ENCODE peak calls at places on chromosome 20, in eight cellular contexts. W, O, A, Q, S, I, F and Z are unnamed samples.

GRCh38 chr20:18256440-18257090 is 31.8 kb upstream of the ZNF133 start:
- DNase-seq in W (no peak), O (no peak), A (no peak), Q (no peak), S (no peak), I (no peak), F (no peak), Z (no peak)

GRCh38 chr20:34536798-34537394 is 20.7 kb downstream of the DYNLRB1 start:
- DNase-seq in W (no peak), O (peak), A (peak), Q (no peak), S (no peak), I (no peak), F (no peak), Z (no peak)

GRCh38 chr20:32626859-32627636 is 41.9 kb upstream of the NOL4L start:
- DNase-seq in W (no peak), O (no peak), A (no peak), Q (no peak), S (no peak), I (no peak), F (no peak), Z (no peak)

GRCh38 chr20:51022803-51023616 is at the start of gene KCNG1:
- DNase-seq in W (no peak), O (peak), A (peak), Q (peak), S (peak), I (no peak), F (no peak), Z (peak)

GRCh38 chr20:62500237-62500864 is 24.6 kb upstream of the GATA5 start:
- DNase-seq in W (no peak), O (peak), A (peak), Q (peak), S (peak), I (peak), F (no peak), Z (peak)

GRCh38 chr20:51373713-51374481 is 168.6 kb downstream of the NFATC2 start:
- DNase-seq in W (no peak), O (no peak), A (no peak), Q (no peak), S (peak), I (no peak), F (no peak), Z (no peak)

GRCh38 chr20:17990278-17990972 is 21.6 kb downstream of the MGME1 start:
- DNase-seq in W (no peak), O (no peak), A (no peak), Q (no peak), S (no peak), I (no peak), F (no peak), Z (no peak)

GRCh38 chr20:17657898-17658647 is 24.0 kb downstream of the RRBP1 start:
- DNase-seq in W (no peak), O (no peak), A (no peak), Q (no peak), S (no peak), I (peak), F (no peak), Z (no peak)

GRCh38 chr20:58870293-58871014 is 17.9 kb downstream of the GNAS start:
- DNase-seq in W (peak), O (peak), A (peak), Q (no peak), S (peak), I (peak), F (no peak), Z (no peak)

GRCh38 chr20:39282619-39283092 is 320.5 kb downstream of the DHX35 start:
- DNase-seq in W (no peak), O (no peak), A (peak), Q (no peak), S (no peak), I (no peak), F (no peak), Z (no peak)

GRCh38 chr20:52402950-52403349 is 211.4 kb upstream of the ZFP64 start:
- DNase-seq in W (no peak), O (no peak), A (no peak), Q (no peak), S (no peak), I (no peak), F (no peak), Z (no peak)
- H3K4me3 ChIP-seq in W (no peak), O (no peak), A (no peak), Q (no peak), S (no peak), I (no peak), F (no peak), Z (no peak)

GRCh38 chr20:38175221-38176030 is 10.4 kb upstream of the TGM2 start:
- DNase-seq in W (no peak), O (no peak), A (peak), Q (no peak), S (no peak), I (peak), F (no peak), Z (no peak)

GRCh38 chr20:38172344-38172743 is 7.3 kb upstream of the TGM2 start:
- DNase-seq in W (peak), O (peak), A (no peak), Q (no peak), S (peak), I (no peak), F (no peak), Z (no peak)

GRCh38 chr20:38170914-38171300 is 5.8 kb upstream of the TGM2 start:
- DNase-seq in W (no peak), O (peak), A (no peak), Q (no peak), S (no peak), I (peak), F (no peak), Z (no peak)

GRCh38 chr20:38171301-38172010 is 6.4 kb upstream of the TGM2 start:
- DNase-seq in W (no peak), O (peak), A (no peak), Q (no peak), S (peak), I (peak), F (no peak), Z (no peak)

DNA sequence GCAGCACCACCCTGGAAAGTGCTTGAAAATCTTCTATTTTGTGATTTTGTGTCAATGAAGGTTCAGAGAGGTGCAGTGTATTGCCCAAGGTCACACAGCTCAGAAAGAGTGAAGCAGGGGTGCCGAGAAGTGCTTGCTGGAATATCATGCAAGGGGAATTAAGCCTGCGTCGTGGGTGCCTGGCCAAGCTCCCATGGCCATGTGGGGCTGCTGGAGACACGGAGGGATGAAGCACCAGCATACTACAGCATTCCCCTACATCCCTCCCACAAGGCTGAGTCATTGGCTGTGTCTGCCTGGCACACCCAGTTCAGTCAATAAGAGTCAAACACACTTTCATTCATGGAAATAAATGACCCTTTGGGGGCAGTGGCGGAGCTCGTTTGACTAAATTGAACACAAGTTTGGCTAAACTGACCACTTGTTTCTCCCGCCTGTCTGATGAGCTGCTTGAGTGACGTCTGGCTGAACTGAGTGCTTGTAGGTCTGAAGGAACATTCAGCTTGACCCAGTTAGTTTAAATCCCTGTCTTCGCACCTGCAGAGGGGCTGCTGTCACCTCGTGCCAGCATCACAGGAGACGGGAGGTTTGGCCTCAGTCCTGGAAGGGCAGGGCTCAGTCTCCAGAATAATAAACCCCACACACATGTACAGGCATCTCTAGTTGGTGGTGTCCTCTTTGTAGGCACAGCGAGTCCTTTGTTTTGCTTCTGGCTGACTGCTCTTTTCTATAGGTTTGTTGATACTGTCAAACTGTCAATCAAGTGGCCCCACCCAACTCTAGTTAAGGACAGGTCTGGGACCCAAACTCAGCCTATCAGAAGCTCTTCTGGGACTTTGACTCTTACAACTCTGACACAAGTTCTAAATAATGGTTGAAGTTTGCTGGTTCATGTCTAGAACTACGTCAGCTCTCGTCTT is 8.4 kb upstream of the TGM2 start:
- DNase-seq in W (peak), O (peak), A (peak), Q (no peak), S (peak), I (peak), F (peak), Z (peak)
- TF ChIP-seq CTCF in W (no peak), O (no peak), A (no peak), Q (no peak), S (peak), I (no peak), F (peak), Z (no peak)

GRCh38 chr20:4767084-4767483 is 45.4 kb downstream of the PRND start:
- DNase-seq in W (no peak), O (no peak), A (no peak), Q (no peak), S (no peak), I (no peak), F (no peak), Z (no peak)
- H3K4me3 ChIP-seq in W (no peak), O (no peak), A (no peak), Q (no peak), S (no peak), I (no peak), F (no peak), Z (no peak)

GRCh38 chr20:4894981-4895381 is 106.3 kb downstream of the SLC23A2 start:
- DNase-seq in W (no peak), O (no peak), A (no peak), Q (no peak), S (no peak), I (no peak), F (no peak), Z (no peak)
- TF ChIP-seq CTCF in W (no peak), O (no peak), A (no peak), Q (no peak), S (no peak), I (no peak), F (no peak), Z (no peak)

GRCh38 chr20:31449511-31450128 is 9.2 kb downstream of the DEFB123 start:
- DNase-seq in W (no peak), O (no peak), A (no peak), Q (no peak), S (no peak), I (no peak), F (no peak), Z (no peak)
- H3K4me3 ChIP-seq in W (no peak), O (no peak), A (no peak), Q (no peak), S (no peak), I (no peak), F (no peak), Z (no peak)

GRCh38 chr20:41572010-41572572 is 46.1 kb downstream of the CHD6 start:
- DNase-seq in W (no peak), O (no peak), A (no peak), Q (no peak), S (no peak), I (no peak), F (no peak), Z (no peak)
- TF ChIP-seq CTCF in W (peak), O (no peak), A (no peak), Q (peak), S (no peak), I (no peak), F (peak), Z (peak)

GRCh38 chr20:44958276-44958675 is 1.9 kb downstream of the TOMM34 start:
- DNase-seq in W (no peak), O (no peak), A (no peak), Q (no peak), S (no peak), I (no peak), F (no peak), Z (no peak)
- H3K4me3 ChIP-seq in W (no peak), O (no peak), A (peak), Q (no peak), S (no peak), I (no peak), F (peak), Z (no peak)